ENCODE peak calls at places on chromosomes 6 and 20, in ten cellular contexts. M is globus pallidus; J is nucleus accumbens; X is NCI-H460; P is NCI-H2227 treated with DMSO at 0.1 percent for 48 hours; F is left lung; Y is GM04504; K is activated naive CD8-positive, alpha-beta T cell treated with anti-CD3 and anti-CD28 coated beads for 36 hours; G is K562; B is stomach. S is an unnamed sample.

GRCh38 chr6:90298459-90299053 is 1.9 kb upstream of the BACH2 start:
- DNase-seq in Y (no peak), G (no peak), F (no peak), B (no peak), P (no peak), K (no peak), J (no peak), X (no peak), M (no peak), S (no peak)

GRCh38 chr20:52025938-52026337 is 165.6 kb downstream of the ZFP64 start:
- DNase-seq in P (no peak), X (no peak), K (no peak), G (no peak), M (no peak), Y (no peak), F (no peak), B (no peak), J (no peak), S (no peak)

GRCh38 chr6:36555750-36556252 is 8.5 kb upstream of the STK38 start:
- DNase-seq in M (no peak), P (no peak), G (no peak), J (no peak), Y (no peak), B (no peak), F (no peak), X (no peak), K (no peak), S (no peak)

GRCh38 chr20:5719861-5720401 is 30.3 kb upstream of the SHLD1 start:
- DNase-seq in B (no peak), J (no peak), K (no peak), F (peak), M (no peak), X (no peak), Y (no peak), P (no peak), G (peak), S (no peak)

GRCh38 chr6:38391206-38391908 is 248.4 kb downstream of the BTBD9 start:
- DNase-seq in K (no peak), B (no peak), F (no peak), J (no peak), M (no peak), G (no peak), P (no peak), X (no peak), Y (no peak), S (no peak)

GRCh38 chr20:10856237-10856636 is 182.4 kb upstream of the JAG1 start:
- DNase-seq in G (no peak), K (no peak), F (no peak), M (no peak), Y (no peak), J (no peak), B (peak), P (no peak), X (no peak), S (no peak)

GRCh38 chr6:44233560-44234100 is 10.2 kb downstream of the SLC29A1 start:
- DNase-seq in G (no peak), K (no peak), M (no peak), J (no peak), Y (no peak), P (no peak), X (no peak), B (no peak), F (no peak), S (no peak)

GRCh38 chr20:44736170-44737021 is 9.3 kb upstream of the KCNK15 start:
- DNase-seq in Y (peak), F (no peak), P (peak), B (peak), X (peak), K (peak), J (peak), M (peak), G (peak), S (peak)